ENCODE peak calls at places on chromosomes 13 and 19, in four cellular contexts. X is pancreas, N is spleen, R is neural progenitor cell. Z is an unnamed sample.

GRCh38 chr13:51394724-51395123 is 55.2 kb downstream of the SERPINE3 start:
- DNase-seq in X (no peak), N (no peak), R (no peak), Z (no peak)

GRCh38 chr19:12880551-12881171 is 588 bp downstream of the DNASE2 start:
- DNase-seq in X (peak; percentile 52), N (peak; percentile 88), R (peak; percentile 69), Z (peak; percentile 70)

GRCh38 chr13:89454736-89455135 is 1783.6 kb downstream of the SLITRK5 start:
- DNase-seq in X (no peak), N (no peak), R (no peak), Z (no peak)

GRCh38 chr13:33743438-33744368 is 74.2 kb upstream of the RFC3 start:
- DNase-seq in X (no peak), N (no peak), R (no peak), Z (no peak)

GRCh38 chr13:40992678-40993077 is 26.4 kb downstream of the ELF1 start:
- DNase-seq in X (no peak), N (no peak), R (no peak), Z (no peak)

GRCh38 chr19:13014101-13014920 is 19.0 kb downstream of the NFIX start:
- DNase-seq in X (no peak), N (no peak), R (peak; percentile 82), Z (no peak)

GRCh38 chr19:3024870-3025515 is 4.1 kb downstream of the TLE2 start:
- DNase-seq in X (no peak), N (no peak), R (peak; percentile 47), Z (no peak)

GRCh38 chr19:55070755-55071502 is 4.7 kb upstream of the EPS8L1 start:
- DNase-seq in X (no peak), N (no peak), R (no peak), Z (no peak)

GRCh38 chr19:50518091-50519005 is 4.6 kb upstream of the ASPDH start:
- DNase-seq in X (no peak), N (peak; percentile 68), R (no peak), Z (no peak)

GRCh38 chr13:21013682-21014038 is 47.7 kb downstream of the LATS2 start:
- DNase-seq in X (no peak), N (no peak), R (no peak), Z (no peak)
- H3K4me1 ChIP-seq in X (peaks cover 28% of the 10 kb centered on the region), N (peaks cover 8% of the 10 kb centered on the region), R (no peaks in the 10 kb centered on the region), Z (peaks cover 9% of the 10 kb centered on the region)

DNA sequence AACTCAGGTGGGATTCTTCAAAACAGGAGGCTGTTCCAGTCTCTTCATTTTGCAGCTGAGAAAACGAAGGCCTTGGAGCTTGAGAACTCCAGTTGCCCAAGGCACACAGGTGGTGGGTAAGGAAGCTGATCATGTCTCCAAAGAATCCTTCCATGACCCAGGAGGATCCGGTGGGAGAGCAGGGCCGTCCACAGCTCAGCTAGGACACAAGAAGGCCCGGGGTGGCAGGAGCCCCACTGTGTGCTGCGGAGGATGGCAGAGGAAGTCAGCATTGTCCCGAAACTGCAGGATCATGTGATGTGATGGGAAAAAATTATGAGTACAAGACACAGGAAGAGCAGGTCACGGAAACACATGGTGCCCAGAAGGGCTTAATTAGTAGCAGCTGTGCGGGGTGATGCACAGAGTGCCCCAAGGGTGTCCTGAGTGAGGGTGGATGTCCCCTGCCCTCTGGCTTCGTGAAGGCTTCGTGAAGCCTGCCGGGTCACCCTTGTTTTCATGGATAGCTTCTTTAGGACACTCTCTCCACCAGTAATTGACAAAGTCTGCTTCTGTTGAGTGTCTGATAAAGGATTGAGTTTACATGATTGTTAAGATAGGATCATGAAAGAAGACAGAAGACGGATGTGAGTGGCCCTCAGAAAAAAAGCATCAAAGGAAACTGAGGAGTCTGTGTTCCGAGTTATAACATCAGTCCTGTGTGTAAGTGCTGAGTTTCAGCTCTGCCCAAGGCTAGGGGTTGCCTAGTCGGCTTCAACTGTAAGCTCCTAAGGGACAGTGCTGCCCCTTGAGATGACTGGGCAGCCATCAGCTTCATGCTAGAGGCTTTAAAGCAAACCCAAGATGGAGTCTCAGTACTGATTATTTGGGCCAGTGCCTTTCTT is 33.8 kb upstream of the SACS start:
- DNase-seq in X (no peak), N (peak; percentile 79), R (peak; percentile 21), Z (no peak)
- H3K27ac ChIP-seq in X (no peak overlapping the region), N (peak overlapping the region; percentile 80), R (no peak overlapping the region), Z (no peak overlapping the region)

GRCh38 chr19:53881482-53882390 is at the start of gene PRKCG:
- DNase-seq in X (peak; percentile 41), N (peak; percentile 90), R (peak; percentile 87), Z (peak; percentile 61)
- H3K4me3 ChIP-seq in X (peak within 1 kb of the TSS; percentile 22), N (no peak within 1 kb of the TSS), R (peak within 1 kb of the TSS; percentile 66), Z (no peak within 1 kb of the TSS)

GRCh38 chr19:19134687-19135158 is 3.6 kb downstream of the TMEM161A start:
- DNase-seq in X (peak; percentile 67), N (no peak), R (peak; percentile 55), Z (no peak)
- H3K4me1 ChIP-seq in X (no peaks in the 10 kb centered on the region), N (peaks cover 20% of the 10 kb centered on the region), R (peaks cover 6% of the 10 kb centered on the region), Z (no peaks in the 10 kb centered on the region)